ENCODE peak calls at places on chromosomes 12 and 14, in ten cellular contexts. One of them, this sample, is unnamed.

GRCh38 chr12:24360907-24361306 is 411.4 kb upstream of the SOX5 start:
- DNase-seq in omental fat pad: no peak
- DNase-seq in nephron progenitor cell: no peak
- DNase-seq in cardiac fibroblast: no peak
- DNase-seq in AG10803: no peak
- DNase-seq in GM10248: no peak
- DNase-seq in B cell: no peak
- DNase-seq in astrocyte of the cerebellum: peak; percentile 8
- DNase-seq in foreskin fibroblast: no peak
- DNase-seq in GM12865: peak; percentile 44
- DNase-seq in this sample: no peak

GRCh38 chr14:80941241-80942157 is at the start of gene CEP128:
- DNase-seq in B cell: peak; percentile 87
- DNase-seq in GM12865: peak; percentile 97
- DNase-seq in AG10803: peak; percentile 98
- DNase-seq in astrocyte of the cerebellum: peak; percentile 96
- DNase-seq in nephron progenitor cell: peak; percentile 95
- DNase-seq in foreskin fibroblast: peak; percentile 98
- DNase-seq in omental fat pad: peak; percentile 88
- DNase-seq in GM10248: peak; percentile 87
- DNase-seq in cardiac fibroblast: peak; percentile 98
- DNase-seq in this sample: peak; percentile 99

GRCh38 chr12:88431245-88431644 is 149.0 kb downstream of the KITLG start:
- DNase-seq in B cell: no peak
- DNase-seq in AG10803: no peak
- DNase-seq in nephron progenitor cell: no peak
- DNase-seq in GM12865: no peak
- DNase-seq in omental fat pad: no peak
- DNase-seq in astrocyte of the cerebellum: no peak
- DNase-seq in cardiac fibroblast: no peak
- DNase-seq in foreskin fibroblast: no peak
- DNase-seq in GM10248: no peak
- DNase-seq in this sample: no peak

GRCh38 chr14:104107101-104107581 is 21.6 kb downstream of the ASPG start:
- DNase-seq in nephron progenitor cell: peak; percentile 19
- DNase-seq in cardiac fibroblast: no peak
- DNase-seq in B cell: no peak
- DNase-seq in AG10803: no peak
- DNase-seq in astrocyte of the cerebellum: no peak
- DNase-seq in GM12865: no peak
- DNase-seq in foreskin fibroblast: no peak
- DNase-seq in GM10248: no peak
- DNase-seq in omental fat pad: no peak
- DNase-seq in this sample: no peak

GRCh38 chr12:17971850-17972249 is 118.1 kb downstream of the RERGL start:
- DNase-seq in GM10248: no peak
- DNase-seq in astrocyte of the cerebellum: no peak
- DNase-seq in AG10803: no peak
- DNase-seq in GM12865: no peak
- DNase-seq in nephron progenitor cell: no peak
- DNase-seq in cardiac fibroblast: no peak
- DNase-seq in foreskin fibroblast: no peak
- DNase-seq in omental fat pad: no peak
- DNase-seq in B cell: no peak
- DNase-seq in this sample: no peak

GRCh38 chr12:11513288-11513687 is 117.9 kb upstream of the PRB2 start:
- DNase-seq in B cell: no peak
- DNase-seq in astrocyte of the cerebellum: no peak
- DNase-seq in GM10248: no peak
- DNase-seq in omental fat pad: no peak
- DNase-seq in foreskin fibroblast: peak; percentile 1
- DNase-seq in GM12865: no peak
- DNase-seq in nephron progenitor cell: no peak
- DNase-seq in cardiac fibroblast: peak; percentile 7
- DNase-seq in AG10803: no peak
- DNase-seq in this sample: no peak

GRCh38 chr14:59199614-59200013 is 11.1 kb downstream of the DAAM1 start:
- DNase-seq in GM10248: no peak
- DNase-seq in omental fat pad: no peak
- DNase-seq in GM12865: no peak
- DNase-seq in nephron progenitor cell: no peak
- DNase-seq in B cell: no peak
- DNase-seq in AG10803: no peak
- DNase-seq in astrocyte of the cerebellum: no peak
- DNase-seq in cardiac fibroblast: peak; percentile 33
- DNase-seq in foreskin fibroblast: peak; percentile 14
- DNase-seq in this sample: no peak

GRCh38 chr12:90036641-90037040 is 328.0 kb upstream of the ATP2B1 start:
- DNase-seq in astrocyte of the cerebellum: no peak
- DNase-seq in AG10803: no peak
- DNase-seq in nephron progenitor cell: no peak
- DNase-seq in omental fat pad: no peak
- DNase-seq in B cell: no peak
- DNase-seq in GM10248: no peak
- DNase-seq in foreskin fibroblast: peak; percentile 76
- DNase-seq in cardiac fibroblast: peak; percentile 22
- DNase-seq in GM12865: no peak
- DNase-seq in this sample: peak; percentile 30

DNA sequence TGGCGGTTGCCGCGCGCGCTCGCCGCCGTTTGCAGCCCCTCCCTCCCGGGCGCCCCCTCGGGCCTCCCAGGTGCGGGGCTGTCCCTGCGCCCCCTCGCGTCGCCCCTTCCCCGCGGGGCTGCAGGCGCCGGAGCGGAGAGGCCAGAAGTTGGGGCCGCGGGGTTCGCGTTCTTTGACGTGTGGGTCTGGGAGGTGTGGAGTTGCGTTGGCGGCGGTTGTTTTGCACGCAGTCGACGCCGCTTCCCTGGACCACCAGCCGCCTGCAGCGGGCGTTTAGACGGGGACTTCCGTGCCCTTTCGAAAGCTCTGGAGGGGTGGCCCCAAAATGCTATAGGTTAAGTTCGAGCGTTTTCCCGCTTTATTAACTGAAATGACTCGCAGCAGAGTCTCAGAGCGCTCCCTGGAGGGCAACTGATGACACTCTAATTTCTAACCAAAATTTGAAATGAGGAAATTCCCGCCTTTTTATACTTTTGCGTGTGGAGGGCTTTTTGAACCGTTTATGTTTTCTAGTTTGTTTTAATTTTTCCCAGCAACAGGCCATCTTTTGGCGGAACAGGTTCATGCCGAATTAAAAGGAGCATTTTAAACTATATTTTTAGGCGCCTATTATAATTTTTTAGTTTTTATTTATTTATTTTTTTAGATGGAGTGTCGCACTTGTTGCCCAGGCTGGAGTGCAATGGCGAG is 939 bp downstream of the TMPO start:
- DNase-seq in GM10248: peak; percentile 86
- DNase-seq in AG10803: peak; percentile 79
- DNase-seq in foreskin fibroblast: peak; percentile 89
- DNase-seq in cardiac fibroblast: peak; percentile 87
- DNase-seq in GM12865: peak; percentile 97
- DNase-seq in omental fat pad: no peak
- DNase-seq in nephron progenitor cell: peak; percentile 73
- DNase-seq in B cell: peak; percentile 86
- DNase-seq in astrocyte of the cerebellum: peak; percentile 73
- DNase-seq in this sample: peak; percentile 85
- TF ChIP-seq CTCF in GM10248: peak; percentile 63
- TF ChIP-seq CTCF in AG10803: peak; percentile 80
- TF ChIP-seq CTCF in foreskin fibroblast: peak; percentile 66
- TF ChIP-seq CTCF in cardiac fibroblast: peak; percentile 57
- TF ChIP-seq CTCF in GM12865: peak; percentile 59
- TF ChIP-seq CTCF in omental fat pad: peak; percentile 5
- TF ChIP-seq CTCF in nephron progenitor cell: peak; percentile 36
- TF ChIP-seq CTCF in B cell: peak; percentile 80
- TF ChIP-seq CTCF in astrocyte of the cerebellum: peak; percentile 67
- TF ChIP-seq CTCF in this sample: peak; percentile 82

DNA sequence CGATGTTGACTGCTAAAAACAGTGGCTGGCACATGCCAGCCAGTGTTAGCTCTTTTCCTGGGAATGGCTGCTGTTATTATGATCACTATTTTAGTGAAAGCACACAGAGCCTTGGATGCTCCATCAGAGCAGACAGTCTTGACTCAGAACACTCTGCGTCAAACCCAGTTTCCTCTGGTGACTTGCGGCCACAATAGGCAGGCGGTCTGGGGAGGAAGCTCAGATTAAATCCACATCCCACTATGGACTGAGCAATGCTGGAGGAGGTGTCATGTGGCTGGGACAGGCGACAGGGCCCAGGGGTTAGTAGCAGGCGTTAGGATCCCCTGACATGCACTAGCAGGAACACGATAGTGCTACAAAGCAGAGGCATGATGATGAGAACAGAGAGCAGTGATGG is 125.2 kb downstream of the SLC15A4 start:
- DNase-seq in nephron progenitor cell: no peak
- DNase-seq in GM10248: no peak
- DNase-seq in astrocyte of the cerebellum: no peak
- DNase-seq in AG10803: no peak
- DNase-seq in cardiac fibroblast: no peak
- DNase-seq in GM12865: no peak
- DNase-seq in B cell: no peak
- DNase-seq in omental fat pad: no peak
- DNase-seq in foreskin fibroblast: no peak
- DNase-seq in this sample: no peak
- TF ChIP-seq CTCF in nephron progenitor cell: no peak
- TF ChIP-seq CTCF in GM10248: no peak
- TF ChIP-seq CTCF in astrocyte of the cerebellum: no peak
- TF ChIP-seq CTCF in AG10803: no peak
- TF ChIP-seq CTCF in cardiac fibroblast: no peak
- TF ChIP-seq CTCF in GM12865: no peak
- TF ChIP-seq CTCF in B cell: no peak
- TF ChIP-seq CTCF in omental fat pad: no peak
- TF ChIP-seq CTCF in foreskin fibroblast: no peak
- TF ChIP-seq CTCF in this sample: no peak

GRCh38 chr12:132539016-132539773 is 49.2 kb downstream of the FBRSL1 start:
- DNase-seq in astrocyte of the cerebellum: no peak
- DNase-seq in omental fat pad: no peak
- DNase-seq in foreskin fibroblast: no peak
- DNase-seq in B cell: no peak
- DNase-seq in AG10803: no peak
- DNase-seq in GM10248: no peak
- DNase-seq in cardiac fibroblast: no peak
- DNase-seq in nephron progenitor cell: no peak
- DNase-seq in GM12865: no peak
- DNase-seq in this sample: no peak
- TF ChIP-seq CTCF in astrocyte of the cerebellum: no peak
- TF ChIP-seq CTCF in omental fat pad: no peak
- TF ChIP-seq CTCF in foreskin fibroblast: no peak
- TF ChIP-seq CTCF in B cell: no peak
- TF ChIP-seq CTCF in AG10803: no peak
- TF ChIP-seq CTCF in GM10248: no peak
- TF ChIP-seq CTCF in cardiac fibroblast: no peak
- TF ChIP-seq CTCF in nephron progenitor cell: no peak
- TF ChIP-seq CTCF in GM12865: no peak
- TF ChIP-seq CTCF in this sample: no peak

DNA sequence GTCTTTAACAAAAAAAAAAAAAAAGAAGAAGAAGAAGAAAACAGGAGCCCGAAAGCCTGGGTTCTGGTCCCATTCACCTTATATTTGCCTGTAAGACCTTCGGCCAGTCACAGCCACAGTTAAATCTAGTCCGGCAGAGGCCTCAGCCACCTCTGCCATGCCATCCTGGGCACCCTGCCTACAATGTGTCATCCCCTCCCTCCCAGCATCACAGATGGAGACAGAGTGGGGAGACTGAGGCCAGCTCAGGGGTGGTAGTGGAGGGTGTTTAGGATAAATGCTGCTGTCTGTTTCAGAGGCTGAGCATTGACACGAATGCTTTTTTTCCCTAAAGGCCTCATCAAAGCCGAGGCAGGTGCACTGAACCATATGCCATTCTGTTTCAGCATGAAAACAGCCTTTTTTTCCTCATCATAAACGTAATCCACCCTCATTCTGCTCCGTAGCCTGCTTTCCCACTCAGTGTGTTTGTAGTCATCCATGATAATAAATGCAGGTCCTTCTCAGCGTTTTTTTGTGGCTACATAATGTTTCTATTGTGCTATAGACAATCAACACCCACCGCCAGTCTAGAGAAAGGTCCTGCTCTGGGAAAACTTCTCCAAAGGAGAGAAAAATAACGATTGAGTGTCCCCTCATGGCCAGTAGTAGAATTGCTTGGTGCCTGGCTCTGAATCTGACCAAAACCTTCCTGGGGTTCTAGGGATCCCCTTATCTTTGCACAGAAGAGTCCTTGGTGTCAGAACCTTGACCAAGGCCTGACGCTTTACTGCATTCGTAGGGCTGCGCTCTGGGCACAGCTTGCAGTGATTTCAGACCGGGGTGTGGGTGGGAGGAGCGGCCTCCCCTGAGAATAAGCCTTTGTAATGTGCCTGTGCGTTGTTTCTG is 41.1 kb upstream of the TSPAN9 start:
- DNase-seq in GM10248: no peak
- DNase-seq in omental fat pad: no peak
- DNase-seq in B cell: no peak
- DNase-seq in GM12865: no peak
- DNase-seq in AG10803: no peak
- DNase-seq in cardiac fibroblast: peak; percentile 39
- DNase-seq in nephron progenitor cell: no peak
- DNase-seq in foreskin fibroblast: peak; percentile 32
- DNase-seq in astrocyte of the cerebellum: no peak
- DNase-seq in this sample: peak; percentile 26
- TF ChIP-seq CTCF in GM10248: no peak
- TF ChIP-seq CTCF in omental fat pad: no peak
- TF ChIP-seq CTCF in B cell: no peak
- TF ChIP-seq CTCF in GM12865: peak; percentile 21
- TF ChIP-seq CTCF in AG10803: peak; percentile 50
- TF ChIP-seq CTCF in cardiac fibroblast: peak; percentile 51
- TF ChIP-seq CTCF in nephron progenitor cell: peak; percentile 44
- TF ChIP-seq CTCF in foreskin fibroblast: peak; percentile 36
- TF ChIP-seq CTCF in astrocyte of the cerebellum: peak; percentile 73
- TF ChIP-seq CTCF in this sample: peak; percentile 72